ENCODE peak calls at places on chromosomes 4 and X, in five cellular contexts. X, N, K, F and T are unnamed samples.

GRCh38 chr4:141635726-141636076 is 682 bp upstream of the IL15 start:
- DNase-seq in K (no peak), X (no peak), F (no peak), N (no peak), T (no peak)

GRCh38 chr4:37839426-37839825 is 12.9 kb downstream of the PGM2 start:
- DNase-seq in K (no peak), N (no peak), F (no peak), X (no peak), T (no peak)

GRCh38 chr4:88706574-88706973 is 8.9 kb upstream of the NAP1L5 start:
- DNase-seq in F (peak), N (peak), X (peak), K (no peak), T (peak)

GRCh38 chr4:184293552-184293951 is 75.9 kb upstream of the ENPP6 start:
- DNase-seq in K (no peak), N (no peak), F (no peak), X (no peak), T (no peak)

GRCh38 chr4:184263461-184263860 is 45.8 kb upstream of the ENPP6 start:
- DNase-seq in N (no peak), X (no peak), F (no peak), K (no peak), T (no peak)

GRCh38 chr4:183747931-183748664 is 89.0 kb downstream of the TRAPPC11 start:
- DNase-seq in X (peak), F (no peak), N (no peak), K (no peak), T (peak)

GRCh38 chr4:1411436-1412375 is 5.5 kb upstream of the NKX1-1 start:
- DNase-seq in N (no peak), F (no peak), X (no peak), K (no peak), T (no peak)

GRCh38 chr4:90580271-90580825 is 453.2 kb downstream of the CCSER1 start:
- DNase-seq in F (no peak), X (no peak), N (peak), K (no peak), T (no peak)

GRCh38 chrX:42807393-42807792 is 29.4 kb upstream of the PPP1R2C start:
- DNase-seq in N (no peak), F (no peak), X (no peak), K (no peak), T (no peak)

GRCh38 chr4:121272526-121272925 is 108.3 kb downstream of the QRFPR start:
- DNase-seq in N (no peak), F (peak), X (no peak), K (no peak), T (peak)

GRCh38 chrX:151815461-151815860 is 80.9 kb downstream of the CNGA2 start:
- DNase-seq in X (no peak), F (no peak), K (no peak), N (no peak), T (peak)

GRCh38 chr4:59553063-59553738 is 1646.9 kb upstream of the ADGRL3 start:
- DNase-seq in K (no peak), X (no peak), F (peak), N (no peak), T (peak)

GRCh38 chr4:1676605-1677525 is 7.2 kb downstream of the FAM53A start:
- DNase-seq in K (no peak), N (no peak), F (no peak), X (no peak), T (no peak)

GRCh38 chr4:1405249-1405635 is 1.0 kb downstream of the NKX1-1 start:
- DNase-seq in X (no peak), K (no peak), N (no peak), F (no peak), T (no peak)

GRCh38 chr4:122623637-122624036 is 2.8 kb upstream of the IL21 start:
- DNase-seq in X (no peak), N (no peak), K (no peak), F (no peak), T (no peak)

GRCh38 chr4:26163425-26164362 is 157.1 kb upstream of the RBPJ start:
- DNase-seq in X (no peak), N (no peak), F (peak), K (no peak), T (no peak)

GRCh38 chr4:2332976-2333319 is 71.0 kb upstream of the MXD4 start:
- DNase-seq in K (no peak), X (no peak), N (no peak), F (no peak), T (no peak)

GRCh38 chr4:106305435-106306055 is 10.5 kb downstream of the TBCK start:
- DNase-seq in N (no peak), F (no peak), K (no peak), X (no peak), T (no peak)

GRCh38 chr4:1727117-1728031 is 6.1 kb downstream of the TACC3 start:
- DNase-seq in K (no peak), F (peak), X (peak), N (no peak), T (peak)

GRCh38 chr4:87060957-87061356 is 126.1 kb downstream of the AFF1 start:
- DNase-seq in K (no peak), X (no peak), N (no peak), F (no peak), T (no peak)

GRCh38 chr4:150139297-150139696 is 61.1 kb downstream of the DCLK2 start:
- DNase-seq in X (no peak), K (no peak), F (no peak), N (no peak), T (no peak)

GRCh38 chrX:78035061-78035460 is 65.6 kb upstream of the PGAM4 start:
- DNase-seq in X (no peak), F (no peak), N (no peak), K (no peak), T (no peak)

GRCh38 chr4:110944501-110944900 is 321.6 kb upstream of the PITX2 start:
- DNase-seq in N (no peak), F (no peak), K (no peak), X (no peak), T (no peak)

GRCh38 chr4:4386736-4387392 is at the start of gene NSG1:
- DNase-seq in K (no peak), X (peak), N (peak), F (peak), T (peak)

GRCh38 chrX:45771114-45771513 is 570.4 kb upstream of the DIPK2B start:
- DNase-seq in K (no peak), F (peak), X (no peak), N (no peak), T (peak)

GRCh38 chr4:124121511-124121934 is 591.0 kb downstream of the ANKRD50 start:
- DNase-seq in K (no peak), X (no peak), F (peak), N (no peak), T (peak)

GRCh38 chrX:137194164-137194563 is 160.4 kb upstream of the GPR101 start:
- DNase-seq in X (no peak), N (peak), K (no peak), F (peak), T (peak)

GRCh38 chrX:63506320-63506719 is 155.2 kb upstream of the SPIN4 start:
- DNase-seq in F (peak), N (no peak), X (no peak), K (no peak), T (peak)

DNA sequence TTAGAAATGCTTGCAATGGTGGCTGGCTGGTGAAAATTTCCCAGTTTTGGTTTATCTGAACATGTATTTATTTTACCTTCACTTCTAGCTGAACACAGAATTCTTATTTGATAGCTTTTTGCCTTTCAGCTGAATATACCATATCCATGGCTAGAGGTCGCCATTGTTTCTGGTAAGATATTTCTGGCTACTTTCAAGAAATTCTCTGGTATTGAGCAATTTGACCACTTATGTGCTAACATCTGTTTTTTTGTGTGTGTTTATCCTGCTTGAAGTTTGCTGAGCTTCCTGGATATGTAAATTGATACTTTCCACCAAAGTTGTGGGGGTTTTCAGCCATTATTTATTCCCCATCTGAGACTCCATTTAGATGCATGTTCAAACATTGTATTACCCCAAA is 75.4 kb downstream of the FBXW7 start:
- DNase-seq in K (no peak), F (peak), X (no peak), N (no peak), T (peak)
- TF ChIP-seq CTCF in K (peak), F (peak), X (no peak), N (no peak), T (peak)

DNA sequence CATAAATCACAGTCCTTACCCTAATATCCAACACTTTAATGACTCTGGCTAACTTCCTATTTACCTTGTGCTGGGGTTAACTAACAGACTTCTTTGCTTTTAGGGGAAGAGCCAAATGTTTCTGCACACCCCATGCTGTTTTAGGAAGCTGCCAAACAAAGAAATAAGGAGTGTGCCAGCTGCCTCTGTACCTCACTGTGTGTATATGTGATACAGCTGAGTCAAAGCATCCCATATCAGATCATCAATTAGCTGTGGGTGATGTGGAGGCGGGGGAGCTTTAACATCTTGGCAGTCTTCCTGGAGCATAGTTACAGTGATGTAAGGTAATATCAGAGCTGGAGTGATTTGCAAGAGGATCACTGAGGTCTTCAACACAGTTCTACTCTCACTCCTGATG is 95.4 kb downstream of the COL25A1 start:
- DNase-seq in F (peak), K (no peak), N (no peak), X (no peak), T (peak)
- H3K4me3 ChIP-seq in F (no peak), K (no peak), N (no peak), X (no peak), T (no peak)

GRCh38 chrX:47380268-47380667 is 9.9 kb downstream of the ZNF157 start:
- DNase-seq in N (peak), K (peak), F (peak), X (no peak), T (no peak)

DNA sequence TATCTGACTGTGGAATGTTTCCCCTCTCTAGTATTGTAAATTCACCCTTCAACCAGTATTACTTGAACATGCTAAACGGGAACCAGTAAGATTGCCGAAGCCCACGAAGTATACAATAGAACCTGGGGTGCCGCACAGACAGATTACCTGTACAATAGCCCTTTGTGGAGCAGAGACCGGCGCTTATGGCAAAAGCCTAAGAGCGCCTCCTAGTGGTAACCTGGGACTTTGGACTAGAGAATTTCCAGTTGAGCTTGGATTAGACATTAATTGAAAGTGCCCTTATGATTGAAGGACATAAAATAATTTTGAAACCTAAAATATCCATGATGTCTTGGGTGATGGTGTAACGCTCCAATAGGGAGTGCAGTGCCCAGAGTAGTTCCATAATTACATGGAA is 14.1 kb downstream of the ZNF157 start:
- DNase-seq in F (peak), X (peak), K (peak), N (peak), T (peak)
- TF ChIP-seq CTCF in F (peak), X (peak), K (peak), N (peak), T (peak)

GRCh38 chr4:169619518-169619957 is 840 bp upstream of the CLCN3 start:
- DNase-seq in F (peak), N (peak), K (peak), X (peak), T (peak)

GRCh38 chr4:169618986-169619385 is 1.4 kb upstream of the CLCN3 start:
- DNase-seq in F (no peak), X (no peak), N (no peak), K (no peak), T (no peak)

GRCh38 chr4:169617306-169617705 is 3.1 kb upstream of the CLCN3 start:
- DNase-seq in X (no peak), N (no peak), K (no peak), F (no peak), T (no peak)

GRCh38 chr4:169619958-169620845 is at the start of gene CLCN3:
- DNase-seq in X (peak), K (peak), N (peak), F (peak), T (peak)

DNA sequence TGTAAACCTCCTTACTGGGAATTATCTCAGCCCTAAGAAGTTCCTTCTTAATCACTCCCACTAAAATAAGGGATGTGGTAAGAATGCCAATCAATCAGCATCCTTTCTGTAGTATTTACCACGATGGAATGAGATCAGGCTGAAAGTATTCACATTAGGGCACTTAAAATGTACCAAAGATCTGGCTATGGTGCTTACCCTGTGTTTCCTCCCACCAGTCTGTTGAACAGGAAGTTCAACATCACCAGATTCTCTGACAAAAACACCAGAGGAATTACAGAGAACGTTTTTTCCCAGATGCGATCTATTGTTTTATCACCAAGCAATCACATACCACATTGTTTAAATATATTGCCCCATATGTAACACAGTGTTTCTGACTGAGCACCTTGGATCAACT is 2.1 kb upstream of the CLCN3 start:
- DNase-seq in K (no peak), X (no peak), F (peak), N (no peak), T (no peak)
- H3K4me3 ChIP-seq in K (no peak), X (no peak), F (no peak), N (no peak), T (no peak)

DNA sequence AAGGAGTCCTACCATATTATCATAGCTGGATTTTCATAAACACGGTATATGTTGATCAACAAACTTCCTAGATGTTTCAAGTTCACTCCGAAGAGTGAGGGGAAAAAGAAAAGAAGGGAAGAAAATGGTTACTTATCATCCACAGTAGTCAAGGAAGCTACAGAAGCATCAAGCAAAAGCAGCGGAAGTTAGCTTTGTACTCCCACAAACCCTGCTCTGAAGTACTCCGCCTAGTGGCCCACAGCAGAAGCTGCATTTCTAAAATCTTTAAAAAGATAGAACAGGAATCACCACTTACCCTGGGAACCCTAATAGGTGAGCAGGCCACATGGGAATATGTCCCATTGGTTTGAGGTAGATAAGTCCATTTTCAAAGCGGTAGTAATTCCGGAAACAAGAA is 28.5 kb upstream of the FRG1 start:
- DNase-seq in K (no peak), N (no peak), X (no peak), F (no peak), T (no peak)
- TF ChIP-seq CTCF in K (no peak), N (peak), X (peak), F (peak), T (peak)

DNA sequence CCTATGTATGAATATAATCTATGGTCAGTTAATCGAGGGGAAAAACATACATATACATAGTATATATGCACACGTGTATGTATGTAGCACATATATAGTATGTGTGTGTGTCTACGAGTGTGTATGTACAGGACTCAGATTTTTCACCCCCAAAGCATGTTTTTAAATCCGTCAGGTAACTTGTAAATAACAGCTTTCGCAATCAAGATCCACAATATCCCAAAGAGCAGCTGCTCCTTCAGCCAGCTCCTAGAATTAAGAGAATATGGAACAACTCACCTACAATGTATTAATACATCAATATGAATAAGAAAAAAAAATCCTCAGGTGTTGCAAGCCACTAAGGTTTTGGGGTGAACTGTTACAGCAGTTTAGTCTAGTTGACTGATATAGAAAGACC is 3.5 kb downstream of the MRFAP1L1 start:
- DNase-seq in X (no peak), F (no peak), K (no peak), N (no peak), T (no peak)
- H3K4me3 ChIP-seq in X (no peak), F (no peak), K (no peak), N (no peak), T (no peak)